ENCODE peak calls at places on chromosomes 16 and 17, in ten cellular contexts. F, Q, Z, S, P, T, A, V, R and D are unnamed samples.

GRCh38 chr16:75535901-75536300 is at the start of gene CHST5:
- DNase-seq in F (no peak), Q (no peak), Z (no peak), S (no peak), P (no peak), T (no peak), A (no peak), V (no peak), R (no peak), D (no peak)

GRCh38 chr17:38660097-38661026 is 14.4 kb downstream of the EPOP start:
- DNase-seq in F (no peak), Q (no peak), Z (no peak), S (peak; percentile 17), P (no peak), T (no peak), A (no peak), V (no peak), R (no peak), D (peak; percentile 28)

GRCh38 chr17:35666070-35666469 is 65.4 kb upstream of the RASL10B start:
- DNase-seq in F (no peak), Q (no peak), Z (no peak), S (no peak), P (no peak), T (no peak), A (no peak), V (no peak), R (no peak), D (no peak)

GRCh38 chr17:47257651-47258339 is 4.2 kb downstream of the ITGB3 start:
- DNase-seq in F (no peak), Q (no peak), Z (no peak), S (no peak), P (no peak), T (no peak), A (no peak), V (peak; percentile 43), R (no peak), D (peak; percentile 95)

GRCh38 chr17:37729905-37730304 is 15.0 kb downstream of the HNF1B start:
- DNase-seq in F (no peak), Q (no peak), Z (no peak), S (no peak), P (peak; percentile 26), T (no peak), A (no peak), V (no peak), R (no peak), D (no peak)

GRCh38 chr16:66146689-66147330 is 219.7 kb upstream of the CDH5 start:
- DNase-seq in F (no peak), Q (no peak), Z (no peak), S (no peak), P (no peak), T (no peak), A (no peak), V (no peak), R (no peak), D (no peak)

GRCh38 chr17:43714338-43715149 is 44.0 kb downstream of the SOST start:
- DNase-seq in F (no peak), Q (no peak), Z (no peak), S (no peak), P (no peak), T (no peak), A (no peak), V (no peak), R (no peak), D (peak; percentile 46)

GRCh38 chr17:45414997-45415881 is 17.4 kb downstream of the ARHGAP27 start:
- DNase-seq in F (no peak), Q (no peak), Z (no peak), S (no peak), P (no peak), T (no peak), A (no peak), V (no peak), R (no peak), D (no peak)

GRCh38 chr17:35947156-35947585 is 3.7 kb upstream of the LYZL6 start:
- DNase-seq in F (peak; percentile 18), Q (peak; percentile 65), Z (peak; percentile 75), S (peak; percentile 36), P (peak; percentile 42), T (no peak), A (peak; percentile 16), V (no peak), R (peak; percentile 24), D (peak; percentile 68)

GRCh38 chr17:43703630-43704029 is 41.9 kb upstream of the MEOX1 start:
- DNase-seq in F (no peak), Q (no peak), Z (no peak), S (no peak), P (no peak), T (no peak), A (no peak), V (no peak), R (no peak), D (no peak)

GRCh38 chr17:62965649-62966425 is at the start of gene TANC2:
- DNase-seq in F (peak; percentile 93), Q (peak; percentile 90), Z (peak; percentile 92), S (peak; percentile 66), P (peak; percentile 90), T (peak; percentile 41), A (peak; percentile 68), V (no peak), R (peak; percentile 79), D (peak; percentile 74)

GRCh38 chr17:12659500-12659899 is 6.2 kb upstream of the MYOCD start:
- DNase-seq in F (no peak), Q (no peak), Z (peak; percentile 72), S (no peak), P (no peak), T (peak; percentile 54), A (no peak), V (no peak), R (no peak), D (peak; percentile 46)

GRCh38 chr17:68248199-68248825 is 469 bp downstream of the AMZ2 start:
- DNase-seq in F (no peak), Q (peak; percentile 66), Z (no peak), S (no peak), P (no peak), T (no peak), A (no peak), V (no peak), R (no peak), D (no peak)

GRCh38 chr17:59601130-59601529 is 18.6 kb upstream of the CLTC start:
- DNase-seq in F (no peak), Q (no peak), Z (no peak), S (no peak), P (no peak), T (no peak), A (no peak), V (no peak), R (no peak), D (no peak)

GRCh38 chr17:69228576-69228975 is at the start of gene ABCA10:
- DNase-seq in F (no peak), Q (no peak), Z (no peak), S (no peak), P (no peak), T (no peak), A (no peak), V (no peak), R (no peak), D (no peak)

GRCh38 chr17:15377200-15377599 is 35.8 kb upstream of the TEKT3 start:
- DNase-seq in F (no peak), Q (no peak), Z (no peak), S (no peak), P (no peak), T (no peak), A (no peak), V (peak; percentile 66), R (no peak), D (no peak)

GRCh38 chr16:48441106-48441505 is 55.9 kb upstream of the SIAH1 start:
- DNase-seq in F (no peak), Q (no peak), Z (no peak), S (no peak), P (no peak), T (no peak), A (no peak), V (no peak), R (no peak), D (no peak)

GRCh38 chr16:60553316-60553801 is 1482.9 kb downstream of the CDH8 start:
- DNase-seq in F (no peak), Q (no peak), Z (no peak), S (no peak), P (no peak), T (no peak), A (no peak), V (no peak), R (no peak), D (no peak)

GRCh38 chr16:29883987-29884386 is 15.4 kb downstream of the SEZ6L2 start:
- DNase-seq in F (no peak), Q (no peak), Z (no peak), S (no peak), P (no peak), T (no peak), A (no peak), V (no peak), R (no peak), D (no peak)

GRCh38 chr17:65660947-65661346 is 99.5 kb upstream of the AXIN2 start:
- DNase-seq in F (no peak), Q (no peak), Z (peak; percentile 47), S (no peak), P (no peak), T (no peak), A (no peak), V (peak; percentile 43), R (no peak), D (peak; percentile 17)